ENCODE peak calls at places on chromosomes 11 and 22, in eight cellular contexts. P is Peyer's patch, V is AG04449, F is fibroblast of lung, Z is neuronal stem cell, C is astrocyte of the cerebellum, R is endodermal cell, Q is mesendoderm. J is an unnamed sample.
A peak's percentile ranks its signal among the peaks of the same experiment; 100 is the strongest.

GRCh38 chr11:110297726-110298297 is 1.4 kb upstream of the RDX start:
- DNase-seq in P (no peak), V (no peak), F (no peak), Z (no peak), C (no peak), R (no peak), Q (peak; percentile 66), J (no peak)

GRCh38 chr22:39537981-39538380 is 5.4 kb upstream of the RPS19BP1 start:
- DNase-seq in P (no peak), V (no peak), F (no peak), Z (no peak), C (no peak), R (no peak), Q (no peak), J (no peak)

GRCh38 chr11:69677744-69678143 is 2.6 kb upstream of the LTO1 start:
- DNase-seq in P (no peak), V (no peak), F (no peak), Z (no peak), C (no peak), R (no peak), Q (no peak), J (no peak)

GRCh38 chr11:3220101-3220500 is 1.5 kb upstream of the MRGPRG start:
- DNase-seq in P (no peak), V (no peak), F (no peak), Z (no peak), C (no peak), R (peak; percentile 42), Q (no peak), J (no peak)

GRCh38 chr22:20494978-20495860 is at the start of gene KLHL22:
- DNase-seq in P (peak; percentile 52), V (no peak), F (peak; percentile 38), Z (peak; percentile 21), C (no peak), R (no peak), Q (peak; percentile 41), J (no peak)

GRCh38 chr11:132055296-132055695 is 684.9 kb downstream of the NTM start:
- DNase-seq in P (no peak), V (no peak), F (no peak), Z (no peak), C (no peak), R (no peak), Q (no peak), J (no peak)

GRCh38 chr22:44154431-44154942 is 26.2 kb upstream of the PARVG start:
- DNase-seq in P (no peak), V (peak; percentile 78), F (peak; percentile 92), Z (no peak), C (peak; percentile 64), R (no peak), Q (no peak), J (no peak)

GRCh38 chr22:26169312-26170111 is at the start of gene SEZ6L:
- DNase-seq in P (no peak), V (no peak), F (peak; percentile 7), Z (peak; percentile 47), C (no peak), R (peak; percentile 79), Q (peak; percentile 23), J (no peak)

GRCh38 chr11:68257477-68258362 is 14.1 kb downstream of the C11orf24 start:
- DNase-seq in P (peak; percentile 96), V (peak; percentile 59), F (peak; percentile 78), Z (peak; percentile 84), C (peak; percentile 81), R (peak; percentile 99), Q (peak; percentile 93), J (peak; percentile 80)

GRCh38 chr11:92489831-92490399 is 265.3 kb downstream of the FAT3 start:
- DNase-seq in P (no peak), V (no peak), F (no peak), Z (no peak), C (no peak), R (no peak), Q (no peak), J (no peak)

GRCh38 chr11:67542169-67542568 is 18.9 kb upstream of the CABP2 start:
- DNase-seq in P (no peak), V (no peak), F (no peak), Z (no peak), C (no peak), R (no peak), Q (no peak), J (no peak)

GRCh38 chr22:46803031-46803880 is 40.8 kb downstream of the TBC1D22A start:
- DNase-seq in P (peak; percentile 47), V (no peak), F (peak; percentile 14), Z (peak; percentile 49), C (no peak), R (peak; percentile 90), Q (peak; percentile 72), J (no peak)

GRCh38 chr22:48704335-48704734 is 1123.3 kb downstream of the BRD1 start:
- DNase-seq in P (no peak), V (no peak), F (no peak), Z (no peak), C (no peak), R (no peak), Q (no peak), J (no peak)

GRCh38 chr22:37643225-37643847 is 3.9 kb downstream of the SH3BP1 start:
- DNase-seq in P (peak; percentile 89), V (no peak), F (peak; percentile 29), Z (peak; percentile 79), C (no peak), R (peak; percentile 97), Q (peak; percentile 76), J (peak; percentile 56)

GRCh38 chr11:72124046-72124445 is 11.5 kb upstream of the FOLR3 start:
- DNase-seq in P (no peak), V (no peak), F (no peak), Z (no peak), C (no peak), R (no peak), Q (no peak), J (no peak)

GRCh38 chr11:72123117-72123653 is 10.7 kb upstream of the ANAPC15 start:
- DNase-seq in P (no peak), V (no peak), F (peak; percentile 28), Z (no peak), C (no peak), R (no peak), Q (no peak), J (no peak)

GRCh38 chr11:72127923-72128322 is 7.6 kb upstream of the FOLR3 start:
- DNase-seq in P (no peak), V (no peak), F (no peak), Z (no peak), C (no peak), R (no peak), Q (no peak), J (no peak)

GRCh38 chr11:72122607-72123006 is 10.1 kb upstream of the ANAPC15 start:
- DNase-seq in P (no peak), V (no peak), F (no peak), Z (no peak), C (no peak), R (no peak), Q (no peak), J (no peak)

GRCh38 chr11:72125956-72126355 is 9.6 kb upstream of the FOLR3 start:
- DNase-seq in P (no peak), V (no peak), F (no peak), Z (no peak), C (no peak), R (no peak), Q (no peak), J (no peak)
- H3K4me3 ChIP-seq in P (no peak overlapping the region), V (no peak overlapping the region), F (no peak overlapping the region), Z (no peak overlapping the region), C (no peak overlapping the region), R (no peak overlapping the region), Q (no peak overlapping the region), J (no peak overlapping the region)

GRCh38 chr11:32893091-32893946 is 708 bp downstream of the QSER1 start:
- DNase-seq in P (peak; percentile 51), V (no peak), F (peak; percentile 46), Z (peak; percentile 77), C (no peak), R (peak; percentile 92), Q (peak; percentile 87), J (no peak)

GRCh38 chr11:32893947-32894827 is 1.6 kb downstream of the QSER1 start:
- DNase-seq in P (no peak), V (peak; percentile 38), F (peak; percentile 93), Z (peak; percentile 39), C (peak; percentile 74), R (peak; percentile 71), Q (peak; percentile 91), J (peak; percentile 61)

GRCh38 chr11:32897103-32897502 is 4.5 kb downstream of the QSER1 start:
- DNase-seq in P (no peak), V (no peak), F (no peak), Z (no peak), C (no peak), R (no peak), Q (no peak), J (no peak)

GRCh38 chr11:32892355-32893090 is at the start of gene QSER1:
- DNase-seq in P (peak; percentile 75), V (no peak), F (peak; percentile 53), Z (peak; percentile 72), C (no peak), R (peak; percentile 89), Q (peak; percentile 77), J (no peak)

GRCh38 chr11:32895471-32895870 is 2.9 kb downstream of the QSER1 start:
- DNase-seq in P (no peak), V (no peak), F (no peak), Z (no peak), C (no peak), R (no peak), Q (peak; percentile 79), J (no peak)
- H3K4me3 ChIP-seq in P (no peak overlapping the region), V (no peak overlapping the region), F (no peak overlapping the region), Z (peak overlapping the region; percentile 85), C (no peak overlapping the region), R (peak overlapping the region; percentile 91), Q (no peak overlapping the region), J (peak overlapping the region; percentile 89)

DNA sequence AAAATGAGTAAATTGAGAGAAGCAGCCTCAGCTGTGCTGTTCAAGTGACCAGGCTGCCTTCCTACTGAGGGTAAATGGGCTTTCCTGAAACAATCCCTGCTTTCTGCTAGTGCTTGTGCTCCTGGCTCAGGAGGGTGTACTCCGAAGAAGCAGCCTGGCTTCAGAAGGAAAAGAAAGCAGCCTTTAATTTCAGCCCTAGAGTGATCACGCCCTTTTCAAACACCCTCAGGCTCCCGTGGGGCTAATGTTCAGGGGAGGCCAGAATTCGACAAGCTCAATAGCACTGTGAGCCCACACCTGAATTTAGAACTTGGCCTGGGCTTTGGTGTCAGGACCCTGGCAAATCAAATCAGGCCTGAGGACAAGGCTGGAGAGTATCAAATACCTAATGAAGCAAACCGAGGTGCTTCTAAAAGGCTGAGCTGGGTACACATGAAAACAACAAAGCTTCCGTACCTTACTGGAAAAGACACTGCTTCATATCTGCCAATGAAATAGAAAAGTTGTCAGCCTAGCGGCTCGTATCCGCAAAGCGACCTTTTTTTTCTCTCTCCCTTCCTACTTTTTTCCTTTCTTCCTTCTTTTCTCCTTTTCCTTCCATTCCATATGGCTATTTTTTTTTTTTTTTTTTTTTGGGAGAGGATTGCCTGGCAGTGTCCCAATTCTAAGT is 387.8 kb downstream of the SOX6 start:
- DNase-seq in P (no peak), V (no peak), F (no peak), Z (no peak), C (no peak), R (peak; percentile 54), Q (peak; percentile 27), J (no peak)
- H3K4me3 ChIP-seq in P (no peak overlapping the region), V (no peak overlapping the region), F (no peak overlapping the region), Z (no peak overlapping the region), C (no peak overlapping the region), R (no peak overlapping the region), Q (no peak overlapping the region), J (no peak overlapping the region)

DNA sequence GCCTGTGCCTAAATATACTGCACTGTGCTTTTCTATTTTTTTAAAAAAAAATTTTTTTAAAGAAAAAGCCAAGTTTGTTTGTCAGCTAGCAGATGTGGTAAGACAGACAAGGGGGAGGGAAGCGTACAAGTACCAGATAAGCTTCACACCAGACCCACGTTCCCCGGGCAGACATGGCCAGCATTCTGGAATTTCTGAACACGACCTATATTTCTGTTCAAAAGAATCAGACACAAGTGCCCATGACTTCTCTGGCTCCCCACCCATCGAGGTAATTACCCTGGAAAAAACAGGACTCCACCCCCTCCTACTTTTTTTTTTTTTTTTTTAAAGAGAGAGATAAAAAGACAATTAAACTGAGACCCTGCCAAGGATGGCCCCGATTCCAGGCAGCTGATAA is 425.4 kb downstream of the SHANK2 start:
- DNase-seq in P (no peak), V (no peak), F (no peak), Z (no peak), C (no peak), R (no peak), Q (peak; percentile 4), J (no peak)
- H3K4me3 ChIP-seq in P (peak overlapping the region; percentile 21), V (no peak overlapping the region), F (no peak overlapping the region), Z (peak overlapping the region; percentile 31), C (no peak overlapping the region), R (no peak overlapping the region), Q (no peak overlapping the region), J (no peak overlapping the region)

J was measured in HFF-Myc.